ENCODE peak calls at places on chromosomes 1 and 21, in five cellular contexts. One of them, this sample, is unnamed.

GRCh38 chr21:30717105-30717504 is 1.5 kb downstream of the KRTAP21-3 start:
- DNase-seq in NCI-H2029 treated with DMSO at 0.1 percent for 48 hours: no peak
- DNase-seq in fibroblast of lung: peak
- DNase-seq in KG1: no peak
- DNase-seq in amygdala: no peak
- DNase-seq in this sample: no peak

GRCh38 chr1:37498872-37499617 is 15.5 kb downstream of the MEAF6 start:
- DNase-seq in NCI-H2029 treated with DMSO at 0.1 percent for 48 hours: peak
- DNase-seq in fibroblast of lung: peak
- DNase-seq in KG1: no peak
- DNase-seq in amygdala: no peak
- DNase-seq in this sample: no peak

GRCh38 chr1:185409763-185410528 is 92.9 kb upstream of the IVNS1ABP start:
- DNase-seq in NCI-H2029 treated with DMSO at 0.1 percent for 48 hours: no peak
- DNase-seq in fibroblast of lung: no peak
- DNase-seq in KG1: no peak
- DNase-seq in amygdala: no peak
- DNase-seq in this sample: no peak

GRCh38 chr1:25797939-25798338 is 2.1 kb upstream of the SELENON start:
- DNase-seq in NCI-H2029 treated with DMSO at 0.1 percent for 48 hours: no peak
- DNase-seq in fibroblast of lung: no peak
- DNase-seq in KG1: no peak
- DNase-seq in amygdala: no peak
- DNase-seq in this sample: no peak

GRCh38 chr1:151130837-151131586 is 15.4 kb downstream of the SEMA6C start:
- DNase-seq in NCI-H2029 treated with DMSO at 0.1 percent for 48 hours: peak
- DNase-seq in fibroblast of lung: peak
- DNase-seq in KG1: no peak
- DNase-seq in amygdala: no peak
- DNase-seq in this sample: peak

GRCh38 chr1:147720557-147720956 is 39.8 kb downstream of the GJA5 start:
- DNase-seq in NCI-H2029 treated with DMSO at 0.1 percent for 48 hours: no peak
- DNase-seq in fibroblast of lung: no peak
- DNase-seq in KG1: no peak
- DNase-seq in amygdala: no peak
- DNase-seq in this sample: no peak

GRCh38 chr1:181352695-181353094 is 130.6 kb upstream of the CACNA1E start:
- DNase-seq in NCI-H2029 treated with DMSO at 0.1 percent for 48 hours: no peak
- DNase-seq in fibroblast of lung: no peak
- DNase-seq in KG1: no peak
- DNase-seq in amygdala: no peak
- DNase-seq in this sample: no peak

GRCh38 chr1:32892368-32893197 is 6.3 kb downstream of the HPCA start:
- DNase-seq in NCI-H2029 treated with DMSO at 0.1 percent for 48 hours: no peak
- DNase-seq in fibroblast of lung: peak
- DNase-seq in KG1: no peak
- DNase-seq in amygdala: no peak
- DNase-seq in this sample: peak

GRCh38 chr1:15128520-15129313 is 24.8 kb upstream of the TMEM51 start:
- DNase-seq in NCI-H2029 treated with DMSO at 0.1 percent for 48 hours: peak
- DNase-seq in fibroblast of lung: peak
- DNase-seq in KG1: peak
- DNase-seq in amygdala: peak
- DNase-seq in this sample: no peak

GRCh38 chr1:191125950-191126349 is 648.3 kb upstream of the BRINP3 start:
- DNase-seq in NCI-H2029 treated with DMSO at 0.1 percent for 48 hours: no peak
- DNase-seq in fibroblast of lung: no peak
- DNase-seq in KG1: no peak
- DNase-seq in amygdala: no peak
- DNase-seq in this sample: no peak

GRCh38 chr1:208243851-208244583 is at the start of gene PLXNA2:
- DNase-seq in NCI-H2029 treated with DMSO at 0.1 percent for 48 hours: peak
- DNase-seq in fibroblast of lung: peak
- DNase-seq in KG1: no peak
- DNase-seq in amygdala: no peak
- DNase-seq in this sample: no peak

GRCh38 chr1:119606394-119606793 is 41.7 kb downstream of the ZNF697 start:
- DNase-seq in NCI-H2029 treated with DMSO at 0.1 percent for 48 hours: no peak
- DNase-seq in fibroblast of lung: no peak
- DNase-seq in KG1: no peak
- DNase-seq in amygdala: no peak
- DNase-seq in this sample: no peak

GRCh38 chr1:59779949-59780348 is 34.8 kb upstream of the HOOK1 start:
- DNase-seq in NCI-H2029 treated with DMSO at 0.1 percent for 48 hours: no peak
- DNase-seq in fibroblast of lung: no peak
- DNase-seq in KG1: no peak
- DNase-seq in amygdala: no peak
- DNase-seq in this sample: no peak

GRCh38 chr1:178684542-178685000 is 40.5 kb upstream of the RALGPS2 start:
- DNase-seq in NCI-H2029 treated with DMSO at 0.1 percent for 48 hours: no peak
- DNase-seq in fibroblast of lung: peak
- DNase-seq in KG1: no peak
- DNase-seq in amygdala: no peak
- DNase-seq in this sample: no peak

GRCh38 chr1:40774266-40774998 is 9.2 kb upstream of the KCNQ4 start:
- DNase-seq in NCI-H2029 treated with DMSO at 0.1 percent for 48 hours: peak
- DNase-seq in fibroblast of lung: peak
- DNase-seq in KG1: no peak
- DNase-seq in amygdala: no peak
- DNase-seq in this sample: no peak

GRCh38 chr1:153390938-153391710 is at the start of gene S100A8:
- DNase-seq in NCI-H2029 treated with DMSO at 0.1 percent for 48 hours: peak
- DNase-seq in fibroblast of lung: no peak
- DNase-seq in KG1: no peak
- DNase-seq in amygdala: no peak
- DNase-seq in this sample: no peak

GRCh38 chr1:18954270-18955071 is 2.0 kb downstream of the IFFO2 start:
- DNase-seq in NCI-H2029 treated with DMSO at 0.1 percent for 48 hours: no peak
- DNase-seq in fibroblast of lung: peak
- DNase-seq in KG1: no peak
- DNase-seq in amygdala: no peak
- DNase-seq in this sample: no peak

GRCh38 chr1:29315262-29315661 is 78.9 kb downstream of the PTPRU start:
- DNase-seq in NCI-H2029 treated with DMSO at 0.1 percent for 48 hours: no peak
- DNase-seq in fibroblast of lung: no peak
- DNase-seq in KG1: no peak
- DNase-seq in amygdala: no peak
- DNase-seq in this sample: no peak

GRCh38 chr1:111084999-111085398 is 54.9 kb downstream of the DRAM2 start:
- DNase-seq in NCI-H2029 treated with DMSO at 0.1 percent for 48 hours: no peak
- DNase-seq in fibroblast of lung: no peak
- DNase-seq in KG1: no peak
- DNase-seq in amygdala: no peak
- DNase-seq in this sample: no peak

GRCh38 chr1:75198163-75198562 is 64.0 kb downstream of the LHX8 start:
- DNase-seq in NCI-H2029 treated with DMSO at 0.1 percent for 48 hours: no peak
- DNase-seq in fibroblast of lung: no peak
- DNase-seq in KG1: no peak
- DNase-seq in amygdala: no peak
- DNase-seq in this sample: no peak

GRCh38 chr21:33984021-33984481 is 68.4 kb upstream of the ATP5PO start:
- DNase-seq in NCI-H2029 treated with DMSO at 0.1 percent for 48 hours: no peak
- DNase-seq in fibroblast of lung: no peak
- DNase-seq in KG1: no peak
- DNase-seq in amygdala: no peak
- DNase-seq in this sample: no peak